ENCODE peak calls at places on chromosome 5, in seven cellular contexts. R is nephron progenitor cell; I is transverse colon; X is gastrocnemius medialis; U is CD4-positive, alpha-beta T cell; N is neural crest cell; H is cardiac muscle cell. V is an unnamed sample.

GRCh38 chr5:172700686-172701324 is 59.7 kb downstream of the NEURL1B start:
- DNase-seq in I (no peak), R (no peak), H (no peak), U (no peak), N (no peak), X (no peak), V (no peak)

GRCh38 chr5:6759401-6759800 is 46.2 kb downstream of the TENT4A start:
- DNase-seq in R (no peak), I (no peak), N (no peak), X (no peak), H (peak; percentile 8), U (no peak), V (no peak)

GRCh38 chr5:139061856-139062255 is 136.3 kb downstream of the SIL1 start:
- DNase-seq in U (no peak), N (peak; percentile 9), I (no peak), H (peak; percentile 40), R (peak; percentile 10), X (no peak), V (no peak)

GRCh38 chr5:177369050-177369912 is 11.6 kb downstream of the RGS14 start:
- DNase-seq in H (peak; percentile 38), U (no peak), X (peak; percentile 54), I (no peak), R (peak; percentile 49), N (peak; percentile 42), V (peak; percentile 57)

GRCh38 chr5:50853151-50853550 is 186.7 kb downstream of the PARP8 start:
- DNase-seq in H (no peak), U (no peak), R (no peak), I (peak; percentile 21), X (peak; percentile 21), N (no peak), V (no peak)

GRCh38 chr5:82312373-82312856 is 34.3 kb upstream of the RPS23 start:
- DNase-seq in X (peak; percentile 35), H (peak; percentile 91), I (peak; percentile 64), N (peak; percentile 73), R (peak; percentile 75), U (peak; percentile 5), V (peak; percentile 77)

GRCh38 chr5:157506981-157507780 is 47.2 kb downstream of the NIPAL4 start:
- DNase-seq in H (peak; percentile 80), R (no peak), X (no peak), N (no peak), U (no peak), I (peak; percentile 77), V (no peak)

GRCh38 chr5:87674235-87674634 is 261.5 kb upstream of the CCNH start:
- DNase-seq in I (no peak), X (no peak), N (no peak), R (no peak), U (no peak), H (no peak), V (no peak)

GRCh38 chr5:175464414-175465233 is 13.7 kb upstream of the SFXN1 start:
- DNase-seq in R (peak; percentile 72), U (peak; percentile 57), I (peak; percentile 59), N (peak; percentile 70), X (no peak), H (peak; percentile 41), V (peak; percentile 80)

GRCh38 chr5:180090769-180091546 is 19.4 kb upstream of the RNF130 start:
- DNase-seq in U (no peak), I (peak; percentile 41), H (peak; percentile 44), R (no peak), N (peak; percentile 35), X (no peak), V (peak; percentile 31)

GRCh38 chr5:96683810-96684209 is 21.6 kb downstream of the CAST start:
- DNase-seq in I (no peak), X (no peak), U (no peak), R (no peak), N (no peak), H (no peak), V (no peak)

GRCh38 chr5:170293273-170293672 is 4.3 kb downstream of the LCP2 start:
- DNase-seq in N (no peak), U (no peak), H (no peak), I (peak; percentile 69), X (peak; percentile 37), R (no peak), V (no peak)

GRCh38 chr5:116495786-116496185 is 78.8 kb downstream of the SEMA6A start:
- DNase-seq in H (no peak), N (no peak), R (no peak), U (no peak), X (no peak), I (no peak), V (no peak)

GRCh38 chr5:174073088-174073487 is 27.6 kb downstream of the NSG2 start:
- DNase-seq in H (no peak), U (no peak), R (no peak), N (no peak), I (no peak), X (no peak), V (no peak)

GRCh38 chr5:129459485-129460120 is 495 bp upstream of the ADAMTS19 start:
- DNase-seq in I (peak; percentile 12), X (no peak), H (peak; percentile 66), R (peak; percentile 68), U (no peak), N (peak; percentile 30), V (peak; percentile 55)

GRCh38 chr5:137521246-137521645 is 22.1 kb upstream of the SPOCK1 start:
- DNase-seq in I (no peak), U (no peak), R (no peak), X (no peak), N (no peak), H (no peak), V (no peak)

GRCh38 chr5:13601152-13601551 is 343.3 kb downstream of the DNAH5 start:
- DNase-seq in U (no peak), X (no peak), H (no peak), R (no peak), N (no peak), I (no peak), V (no peak)

GRCh38 chr5:16964821-16965220 is 28.7 kb upstream of the MYO10 start:
- DNase-seq in U (no peak), X (no peak), N (no peak), I (no peak), R (peak; percentile 54), H (no peak), V (no peak)

GRCh38 chr5:71695069-71695468 is 24.0 kb upstream of the CARTPT start:
- DNase-seq in X (no peak), I (no peak), H (no peak), R (no peak), U (no peak), N (no peak), V (no peak)

GRCh38 chr5:3386676-3387075 is 209.0 kb upstream of the IRX1 start:
- DNase-seq in X (no peak), U (no peak), N (no peak), I (no peak), H (no peak), R (no peak), V (no peak)

GRCh38 chr5:102668220-102668930 is 86.7 kb upstream of the PAM start:
- DNase-seq in U (no peak), I (no peak), X (no peak), N (no peak), R (no peak), H (no peak), V (no peak)

GRCh38 chr5:15285901-15286583 is 213.9 kb upstream of the FBXL7 start:
- DNase-seq in U (no peak), H (peak; percentile 87), R (no peak), X (no peak), I (no peak), N (no peak), V (no peak)

GRCh38 chr5:15290953-15291352 is 209.0 kb upstream of the FBXL7 start:
- DNase-seq in H (peak; percentile 19), X (no peak), U (no peak), N (no peak), R (no peak), I (no peak), V (no peak)

DNA sequence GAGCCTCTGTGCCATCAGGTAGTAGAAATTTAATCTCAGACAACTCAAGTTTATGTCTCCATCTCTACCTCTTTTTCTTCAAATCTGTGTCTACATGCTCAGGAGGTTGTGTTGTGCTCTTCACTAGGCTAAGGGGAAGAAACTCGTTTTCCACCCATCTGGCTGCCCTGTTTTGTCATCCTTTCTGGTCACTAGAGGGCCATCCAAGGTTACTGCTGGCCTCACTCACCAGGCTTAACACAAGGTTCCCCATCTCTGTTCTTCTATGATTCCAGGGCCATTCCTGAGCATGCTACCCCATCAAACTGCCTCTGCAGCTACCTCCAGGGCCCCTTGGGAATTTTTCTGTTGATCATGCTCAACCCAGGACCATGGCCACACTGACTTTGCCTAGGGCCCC is 213.3 kb upstream of the FBXL7 start:
- DNase-seq in U (no peak), N (no peak), X (no peak), H (peak; percentile 47), I (no peak), R (no peak), V (no peak)
- TF ChIP-seq CTCF in U (no peak), N (peak; percentile 26), X (no peak), H (peak; percentile 37), I (no peak), R (no peak), V (no peak)

GRCh38 chr5:35364350-35364749 is 134.1 kb upstream of the PRLR start:
- DNase-seq in R (no peak), U (no peak), H (no peak), X (no peak), N (no peak), I (no peak), V (no peak)

GRCh38 chr5:35365756-35366155 is 135.5 kb upstream of the PRLR start:
- DNase-seq in I (no peak), X (no peak), U (no peak), N (no peak), H (no peak), R (no peak), V (no peak)

GRCh38 chr5:35363387-35363965 is 133.2 kb upstream of the PRLR start:
- DNase-seq in U (no peak), X (no peak), N (no peak), I (no peak), R (no peak), H (no peak), V (no peak)

GRCh38 chr5:35369965-35370790 is 139.9 kb upstream of the PRLR start:
- DNase-seq in U (no peak), I (no peak), X (no peak), N (no peak), H (no peak), R (no peak), V (peak; percentile 6)

DNA sequence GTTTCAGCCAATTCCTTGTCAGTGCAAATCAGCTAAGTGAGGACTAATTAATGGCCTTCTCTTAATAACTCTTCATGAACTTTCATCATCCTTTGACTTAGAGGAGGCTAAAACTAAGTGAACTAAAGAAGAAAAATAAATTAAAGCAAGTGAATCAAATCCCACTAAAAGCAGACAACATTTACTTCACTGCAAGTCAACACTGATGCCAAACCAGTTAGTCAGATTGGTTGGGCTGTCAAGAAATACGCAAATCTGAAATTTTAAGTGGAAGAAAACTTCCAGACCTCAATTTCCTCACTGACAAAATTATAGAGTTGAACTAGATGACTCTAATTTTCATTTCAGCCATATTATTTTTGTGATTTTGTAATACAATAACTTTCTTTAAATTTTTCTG is 137.2 kb upstream of the PRLR start:
- DNase-seq in N (no peak), R (no peak), X (no peak), H (no peak), U (no peak), I (no peak), V (no peak)
- TF ChIP-seq CTCF in N (no peak), R (no peak), X (no peak), H (no peak), U (no peak), I (no peak), V (no peak)

GRCh38 chr5:77211013-77211690 is 672 bp downstream of the PDE8B start:
- DNase-seq in U (no peak), H (no peak), R (peak; percentile 50), I (no peak), X (no peak), N (no peak), V (no peak)
- TF ChIP-seq CTCF in U (no peak), H (no peak), R (no peak), I (no peak), X (no peak), N (no peak), V (no peak)

GRCh38 chr5:195401-196160 is 4.3 kb downstream of the LRRC14B start:
- DNase-seq in N (no peak), H (no peak), X (no peak), R (no peak), U (no peak), I (no peak), V (no peak)
- TF ChIP-seq CTCF in N (no peak), H (no peak), X (no peak), R (no peak), U (no peak), I (no peak), V (no peak)

V was measured in endothelial cell.